ENCODE peak calls at places on chromosomes 5 and 9, in seven cellular contexts. One of them, this sample, is unnamed.

GRCh38 chr9:89486681-89487080 is 11.2 kb downstream of the SEMA4D start:
- DNase-seq in GM10248: no peak
- DNase-seq in tibial artery: no peak
- DNase-seq in AG04450: no peak
- DNase-seq in coronary artery: no peak
- DNase-seq in thoracic aorta: no peak
- DNase-seq in heart left ventricle: no peak
- DNase-seq in this sample: no peak

GRCh38 chr5:176658817-176659216 is 11.5 kb downstream of the TSPAN17 start:
- DNase-seq in heart left ventricle: no peak
- DNase-seq in tibial artery: no peak
- DNase-seq in thoracic aorta: no peak
- DNase-seq in coronary artery: no peak
- DNase-seq in GM10248: no peak
- DNase-seq in AG04450: no peak
- DNase-seq in this sample: peak; percentile 34

GRCh38 chr5:84437673-84438315 is 53.1 kb upstream of the EDIL3 start:
- DNase-seq in heart left ventricle: no peak
- DNase-seq in AG04450: peak; percentile 30
- DNase-seq in thoracic aorta: no peak
- DNase-seq in tibial artery: no peak
- DNase-seq in coronary artery: no peak
- DNase-seq in GM10248: no peak
- DNase-seq in this sample: no peak

GRCh38 chr5:79859588-79859987 is 131.5 kb downstream of the MTX3 start:
- DNase-seq in coronary artery: no peak
- DNase-seq in tibial artery: no peak
- DNase-seq in GM10248: no peak
- DNase-seq in thoracic aorta: no peak
- DNase-seq in heart left ventricle: no peak
- DNase-seq in AG04450: no peak
- DNase-seq in this sample: no peak

GRCh38 chr9:133995012-133995896 is 3.1 kb upstream of the VAV2 start:
- DNase-seq in coronary artery: no peak
- DNase-seq in AG04450: no peak
- DNase-seq in heart left ventricle: no peak
- DNase-seq in thoracic aorta: no peak
- DNase-seq in tibial artery: no peak
- DNase-seq in GM10248: no peak
- DNase-seq in this sample: peak; percentile 45

GRCh38 chr9:136196465-136197371 is 8.2 kb downstream of the LHX3 start:
- DNase-seq in AG04450: no peak
- DNase-seq in heart left ventricle: no peak
- DNase-seq in GM10248: no peak
- DNase-seq in tibial artery: no peak
- DNase-seq in thoracic aorta: no peak
- DNase-seq in coronary artery: no peak
- DNase-seq in this sample: peak; percentile 25

GRCh38 chr5:77066823-77067442 is 20.2 kb downstream of the ZBED3 start:
- DNase-seq in thoracic aorta: no peak
- DNase-seq in AG04450: peak; percentile 62
- DNase-seq in GM10248: no peak
- DNase-seq in heart left ventricle: no peak
- DNase-seq in coronary artery: no peak
- DNase-seq in tibial artery: no peak
- DNase-seq in this sample: no peak

GRCh38 chr9:87292449-87293191 is 205.0 kb upstream of the DAPK1 start:
- DNase-seq in GM10248: no peak
- DNase-seq in thoracic aorta: no peak
- DNase-seq in heart left ventricle: no peak
- DNase-seq in coronary artery: no peak
- DNase-seq in AG04450: no peak
- DNase-seq in tibial artery: no peak
- DNase-seq in this sample: no peak

GRCh38 chr9:76310577-76310976 is 83.6 kb downstream of the RFK start:
- DNase-seq in coronary artery: no peak
- DNase-seq in heart left ventricle: no peak
- DNase-seq in AG04450: no peak
- DNase-seq in tibial artery: no peak
- DNase-seq in GM10248: no peak
- DNase-seq in thoracic aorta: no peak
- DNase-seq in this sample: no peak

GRCh38 chr5:171745602-171746001 is 40.0 kb upstream of the SMIM23 start:
- DNase-seq in heart left ventricle: no peak
- DNase-seq in GM10248: no peak
- DNase-seq in AG04450: no peak
- DNase-seq in coronary artery: no peak
- DNase-seq in thoracic aorta: no peak
- DNase-seq in tibial artery: no peak
- DNase-seq in this sample: no peak

GRCh38 chr5:66540078-66540477 is 56.1 kb upstream of the MAST4 start:
- DNase-seq in tibial artery: no peak
- DNase-seq in thoracic aorta: no peak
- DNase-seq in heart left ventricle: no peak
- DNase-seq in GM10248: no peak
- DNase-seq in coronary artery: no peak
- DNase-seq in AG04450: no peak
- DNase-seq in this sample: peak; percentile 4

GRCh38 chr9:101326501-101326900 is 58.3 kb downstream of the BAAT start:
- DNase-seq in AG04450: no peak
- DNase-seq in thoracic aorta: no peak
- DNase-seq in heart left ventricle: no peak
- DNase-seq in coronary artery: no peak
- DNase-seq in GM10248: no peak
- DNase-seq in tibial artery: no peak
- DNase-seq in this sample: no peak

GRCh38 chr9:108963459-108964143 is 29.4 kb downstream of the ABITRAM start:
- DNase-seq in coronary artery: no peak
- DNase-seq in GM10248: no peak
- DNase-seq in heart left ventricle: peak; percentile 69
- DNase-seq in thoracic aorta: no peak
- DNase-seq in AG04450: no peak
- DNase-seq in tibial artery: no peak
- DNase-seq in this sample: no peak

GRCh38 chr9:104780796-104781395 is 17.0 kb downstream of the NIPSNAP3B start:
- DNase-seq in AG04450: no peak
- DNase-seq in GM10248: no peak
- DNase-seq in coronary artery: no peak
- DNase-seq in tibial artery: no peak
- DNase-seq in thoracic aorta: no peak
- DNase-seq in heart left ventricle: no peak
- DNase-seq in this sample: no peak

GRCh38 chr5:100647461-100648230 is 112.5 kb downstream of the FAM174A start:
- DNase-seq in thoracic aorta: no peak
- DNase-seq in coronary artery: no peak
- DNase-seq in GM10248: peak; percentile 13
- DNase-seq in heart left ventricle: peak; percentile 56
- DNase-seq in tibial artery: no peak
- DNase-seq in AG04450: no peak
- DNase-seq in this sample: no peak

GRCh38 chr9:121853617-121854395 is 202.4 kb downstream of the DAB2IP start:
- DNase-seq in AG04450: no peak
- DNase-seq in thoracic aorta: no peak
- DNase-seq in tibial artery: no peak
- DNase-seq in GM10248: no peak
- DNase-seq in coronary artery: peak; percentile 68
- DNase-seq in heart left ventricle: no peak
- DNase-seq in this sample: no peak

GRCh38 chr9:98983295-98984268 is 39.9 kb downstream of the COL15A1 start:
- DNase-seq in tibial artery: peak; percentile 68
- DNase-seq in heart left ventricle: no peak
- DNase-seq in thoracic aorta: no peak
- DNase-seq in GM10248: no peak
- DNase-seq in coronary artery: no peak
- DNase-seq in AG04450: peak; percentile 67
- DNase-seq in this sample: no peak

GRCh38 chr5:168771698-168772097 is 192.5 kb upstream of the PANK3 start:
- DNase-seq in AG04450: no peak
- DNase-seq in thoracic aorta: no peak
- DNase-seq in GM10248: no peak
- DNase-seq in tibial artery: no peak
- DNase-seq in heart left ventricle: no peak
- DNase-seq in coronary artery: no peak
- DNase-seq in this sample: no peak

GRCh38 chr5:143258559-143259253 is 144.8 kb downstream of the NR3C1 start:
- DNase-seq in thoracic aorta: no peak
- DNase-seq in heart left ventricle: no peak
- DNase-seq in AG04450: no peak
- DNase-seq in coronary artery: no peak
- DNase-seq in tibial artery: no peak
- DNase-seq in GM10248: no peak
- DNase-seq in this sample: no peak

GRCh38 chr5:146002491-146002890 is 66.1 kb downstream of the SH3RF2 start:
- DNase-seq in AG04450: no peak
- DNase-seq in heart left ventricle: no peak
- DNase-seq in thoracic aorta: no peak
- DNase-seq in GM10248: no peak
- DNase-seq in coronary artery: no peak
- DNase-seq in tibial artery: no peak
- DNase-seq in this sample: no peak
- TF ChIP-seq CTCF in AG04450: no peak
- TF ChIP-seq CTCF in heart left ventricle: no peak
- TF ChIP-seq CTCF in thoracic aorta: no peak
- TF ChIP-seq CTCF in GM10248: no peak
- TF ChIP-seq CTCF in coronary artery: no peak
- TF ChIP-seq CTCF in tibial artery: no peak
- TF ChIP-seq CTCF in this sample: no peak

GRCh38 chr9:316382-316965 is 101.8 kb downstream of the DOCK8 start:
- DNase-seq in thoracic aorta: no peak
- DNase-seq in tibial artery: no peak
- DNase-seq in heart left ventricle: no peak
- DNase-seq in GM10248: no peak
- DNase-seq in coronary artery: no peak
- DNase-seq in AG04450: no peak
- DNase-seq in this sample: no peak
- TF ChIP-seq CTCF in thoracic aorta: no peak
- TF ChIP-seq CTCF in tibial artery: no peak
- TF ChIP-seq CTCF in heart left ventricle: no peak
- TF ChIP-seq CTCF in GM10248: no peak
- TF ChIP-seq CTCF in coronary artery: no peak
- TF ChIP-seq CTCF in AG04450: no peak
- TF ChIP-seq CTCF in this sample: no peak

DNA sequence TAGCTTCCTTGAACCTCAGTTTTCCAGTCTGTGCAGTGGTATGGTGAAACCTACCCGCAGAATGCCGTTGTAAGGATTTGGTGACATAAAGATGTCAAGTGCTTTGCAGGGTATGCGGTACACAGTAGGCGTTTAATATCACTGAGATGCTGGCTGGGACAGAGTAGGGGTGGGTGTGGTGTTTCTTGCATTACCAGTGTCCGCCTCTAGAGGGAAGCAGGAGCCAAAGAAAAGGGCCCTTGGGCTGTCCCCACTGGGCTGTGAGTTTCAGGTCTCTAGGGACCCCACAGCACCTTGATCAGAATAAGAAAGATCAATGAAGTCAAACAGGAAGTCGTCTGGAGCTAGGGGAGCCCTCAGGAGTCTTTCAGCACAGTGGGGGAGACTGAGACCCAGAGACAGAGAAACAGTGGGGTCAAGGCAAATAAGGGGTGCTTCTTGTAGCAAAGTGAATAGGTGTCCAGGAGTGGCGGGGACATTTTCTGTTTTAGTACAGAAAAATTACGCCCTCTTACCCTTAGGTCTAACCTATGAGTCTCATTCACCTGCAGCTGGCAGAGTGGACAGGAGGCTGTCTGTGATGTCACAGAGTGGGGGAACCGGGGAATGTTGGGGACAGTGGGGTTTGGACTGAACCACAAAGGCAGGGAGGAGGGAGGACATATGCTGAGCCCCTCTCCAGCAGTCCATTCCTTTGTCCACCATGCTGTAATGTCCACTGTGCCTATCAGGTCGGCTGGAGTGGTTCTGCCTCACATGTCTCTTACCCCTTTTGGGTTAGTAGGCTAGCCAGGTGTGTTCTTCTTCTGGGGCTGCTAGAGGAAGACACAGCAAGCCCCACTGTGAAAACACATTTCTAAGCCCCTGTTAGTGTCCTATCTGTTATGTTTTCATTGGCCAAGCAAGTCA is 4.7 kb upstream of the TEX53 start:
- DNase-seq in tibial artery: no peak
- DNase-seq in heart left ventricle: no peak
- DNase-seq in GM10248: peak; percentile 79
- DNase-seq in AG04450: no peak
- DNase-seq in coronary artery: no peak
- DNase-seq in thoracic aorta: no peak
- DNase-seq in this sample: peak; percentile 79
- TF ChIP-seq CTCF in tibial artery: peak; percentile 65
- TF ChIP-seq CTCF in heart left ventricle: peak; percentile 56
- TF ChIP-seq CTCF in GM10248: peak; percentile 78
- TF ChIP-seq CTCF in AG04450: peak; percentile 93
- TF ChIP-seq CTCF in coronary artery: peak; percentile 53
- TF ChIP-seq CTCF in thoracic aorta: peak; percentile 72
- TF ChIP-seq CTCF in this sample: peak; percentile 94

GRCh38 chr9:37801959-37802711 is 1.5 kb downstream of the DCAF10 start:
- DNase-seq in thoracic aorta: no peak
- DNase-seq in AG04450: no peak
- DNase-seq in GM10248: no peak
- DNase-seq in heart left ventricle: no peak
- DNase-seq in coronary artery: no peak
- DNase-seq in tibial artery: no peak
- DNase-seq in this sample: no peak

GRCh38 chr9:37801287-37801850 is 772 bp downstream of the DCAF10 start:
- DNase-seq in coronary artery: no peak
- DNase-seq in thoracic aorta: peak; percentile 9
- DNase-seq in tibial artery: no peak
- DNase-seq in GM10248: peak; percentile 55
- DNase-seq in AG04450: no peak
- DNase-seq in heart left ventricle: peak; percentile 28
- DNase-seq in this sample: peak; percentile 48

GRCh38 chr9:37806271-37806670 is 5.7 kb downstream of the DCAF10 start:
- DNase-seq in heart left ventricle: no peak
- DNase-seq in GM10248: no peak
- DNase-seq in coronary artery: no peak
- DNase-seq in thoracic aorta: no peak
- DNase-seq in AG04450: no peak
- DNase-seq in tibial artery: no peak
- DNase-seq in this sample: no peak

GRCh38 chr9:37798677-37799076 is 1.9 kb upstream of the DCAF10 start:
- DNase-seq in GM10248: no peak
- DNase-seq in tibial artery: no peak
- DNase-seq in AG04450: no peak
- DNase-seq in thoracic aorta: no peak
- DNase-seq in coronary artery: no peak
- DNase-seq in heart left ventricle: no peak
- DNase-seq in this sample: no peak

DNA sequence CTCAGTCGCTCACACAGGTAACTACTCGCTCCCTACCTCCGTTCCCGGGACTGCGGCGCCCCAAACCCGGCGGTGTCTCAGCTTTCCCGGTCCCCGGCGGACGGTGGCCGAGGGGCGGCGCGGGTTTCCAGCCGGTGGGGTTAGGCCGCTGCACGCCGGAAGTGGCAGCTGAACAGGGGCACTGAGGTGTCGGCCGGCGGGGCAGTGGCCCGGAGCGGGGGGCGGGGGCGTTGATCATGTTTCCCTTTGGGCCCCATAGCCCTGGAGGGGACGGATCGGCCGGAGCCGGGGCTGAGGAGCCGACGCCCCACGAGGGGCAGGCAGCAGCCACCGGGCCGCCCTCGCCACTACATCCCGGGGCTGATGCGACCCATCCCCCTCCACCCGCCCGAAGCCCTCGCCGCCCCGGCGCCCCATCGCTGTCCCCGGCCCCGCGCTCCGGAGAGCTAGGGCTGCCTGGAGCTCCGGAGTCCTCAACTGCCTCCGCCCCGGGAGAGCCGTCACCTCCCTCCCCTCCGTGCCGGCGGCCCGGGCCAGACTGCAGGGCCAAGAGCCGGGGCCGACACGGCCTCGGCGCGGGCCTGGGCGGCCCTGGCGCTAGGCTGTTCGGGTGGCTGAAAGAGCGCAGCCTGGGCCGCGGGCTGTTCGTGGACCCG is at the start of gene DCAF10:
- DNase-seq in AG04450: peak; percentile 50
- DNase-seq in GM10248: peak; percentile 92
- DNase-seq in heart left ventricle: peak; percentile 88
- DNase-seq in coronary artery: peak; percentile 89
- DNase-seq in tibial artery: peak; percentile 90
- DNase-seq in thoracic aorta: peak; percentile 47
- DNase-seq in this sample: peak; percentile 88
- TF ChIP-seq CTCF in AG04450: peak; percentile 10
- TF ChIP-seq CTCF in GM10248: no peak
- TF ChIP-seq CTCF in heart left ventricle: no peak
- TF ChIP-seq CTCF in coronary artery: no peak
- TF ChIP-seq CTCF in tibial artery: no peak
- TF ChIP-seq CTCF in thoracic aorta: no peak
- TF ChIP-seq CTCF in this sample: no peak

This sample was measured in activated CD8-positive, alpha-beta T cell treated with anti-CD3 and anti-CD28 coated beads for 36 hours.